ENCODE peak calls at places on chromosomes 6 and 20, in six cellular contexts. One of them, this sample, is unnamed.

GRCh38 chr6:166498228-166498627 is 88.2 kb downstream of the RAMACL start:
- DNase-seq in ELR: no peak
- DNase-seq in HFF-Myc: no peak
- DNase-seq in kidney tubule cell: no peak
- DNase-seq in cardiac fibroblast: no peak
- DNase-seq in nucleus accumbens: no peak
- DNase-seq in this sample: no peak

GRCh38 chr20:16052406-16052805 is 520.8 kb downstream of the KIF16B start:
- DNase-seq in kidney tubule cell: no peak
- DNase-seq in cardiac fibroblast: no peak
- DNase-seq in ELR: no peak
- DNase-seq in HFF-Myc: no peak
- DNase-seq in nucleus accumbens: no peak
- DNase-seq in this sample: no peak

GRCh38 chr6:116624036-116624805 is 7.9 kb downstream of the RSPH4A start:
- DNase-seq in kidney tubule cell: peak
- DNase-seq in cardiac fibroblast: no peak
- DNase-seq in ELR: no peak
- DNase-seq in HFF-Myc: no peak
- DNase-seq in nucleus accumbens: no peak
- DNase-seq in this sample: no peak

GRCh38 chr6:68575765-68576439 is 59.2 kb upstream of the ADGRB3 start:
- DNase-seq in nucleus accumbens: peak
- DNase-seq in kidney tubule cell: peak
- DNase-seq in HFF-Myc: no peak
- DNase-seq in cardiac fibroblast: peak
- DNase-seq in ELR: no peak
- DNase-seq in this sample: no peak

GRCh38 chr6:157054531-157054979 is 268.8 kb downstream of the TMEM242 start:
- DNase-seq in cardiac fibroblast: no peak
- DNase-seq in nucleus accumbens: no peak
- DNase-seq in ELR: no peak
- DNase-seq in HFF-Myc: no peak
- DNase-seq in kidney tubule cell: no peak
- DNase-seq in this sample: no peak

GRCh38 chr6:88680654-88681053 is 282.8 kb downstream of the RNGTT start:
- DNase-seq in cardiac fibroblast: no peak
- DNase-seq in nucleus accumbens: no peak
- DNase-seq in ELR: no peak
- DNase-seq in HFF-Myc: no peak
- DNase-seq in kidney tubule cell: no peak
- DNase-seq in this sample: peak

GRCh38 chr6:31652925-31653724 is 664 bp upstream of the BAG6 start:
- DNase-seq in nucleus accumbens: peak
- DNase-seq in cardiac fibroblast: peak
- DNase-seq in HFF-Myc: no peak
- DNase-seq in kidney tubule cell: peak
- DNase-seq in ELR: peak
- DNase-seq in this sample: no peak

GRCh38 chr6:119027465-119027864 is 51.0 kb downstream of the FAM184A start:
- DNase-seq in cardiac fibroblast: no peak
- DNase-seq in HFF-Myc: no peak
- DNase-seq in kidney tubule cell: no peak
- DNase-seq in ELR: no peak
- DNase-seq in nucleus accumbens: no peak
- DNase-seq in this sample: no peak

GRCh38 chr6:139973602-139974373 is 599.3 kb upstream of the CITED2 start:
- DNase-seq in cardiac fibroblast: peak
- DNase-seq in HFF-Myc: no peak
- DNase-seq in nucleus accumbens: no peak
- DNase-seq in ELR: peak
- DNase-seq in kidney tubule cell: peak
- DNase-seq in this sample: peak

GRCh38 chr6:3162565-3163247 is 5.4 kb upstream of the TUBB2A start:
- DNase-seq in HFF-Myc: no peak
- DNase-seq in kidney tubule cell: peak
- DNase-seq in ELR: peak
- DNase-seq in cardiac fibroblast: peak
- DNase-seq in nucleus accumbens: peak
- DNase-seq in this sample: peak

GRCh38 chr20:4633780-4634179 is 87.9 kb upstream of the PRND start:
- DNase-seq in kidney tubule cell: peak
- DNase-seq in HFF-Myc: peak
- DNase-seq in nucleus accumbens: no peak
- DNase-seq in ELR: peak
- DNase-seq in cardiac fibroblast: peak
- DNase-seq in this sample: peak

GRCh38 chr20:7540018-7540417 is 400.2 kb downstream of the HAO1 start:
- DNase-seq in ELR: no peak
- DNase-seq in kidney tubule cell: no peak
- DNase-seq in cardiac fibroblast: no peak
- DNase-seq in HFF-Myc: no peak
- DNase-seq in nucleus accumbens: no peak
- DNase-seq in this sample: no peak

GRCh38 chr20:3000852-3001523 is 42.4 kb upstream of the GNRH2 start:
- DNase-seq in HFF-Myc: peak
- DNase-seq in nucleus accumbens: no peak
- DNase-seq in kidney tubule cell: peak
- DNase-seq in ELR: peak
- DNase-seq in cardiac fibroblast: peak
- DNase-seq in this sample: peak

GRCh38 chr20:43448748-43449535 is 8.8 kb upstream of the SRSF6 start:
- DNase-seq in ELR: peak
- DNase-seq in kidney tubule cell: peak
- DNase-seq in cardiac fibroblast: peak
- DNase-seq in HFF-Myc: no peak
- DNase-seq in nucleus accumbens: no peak
- DNase-seq in this sample: peak

GRCh38 chr6:2873643-2874042 is 29.5 kb downstream of the SERPINB9 start:
- DNase-seq in nucleus accumbens: no peak
- DNase-seq in HFF-Myc: no peak
- DNase-seq in ELR: no peak
- DNase-seq in cardiac fibroblast: no peak
- DNase-seq in kidney tubule cell: no peak
- DNase-seq in this sample: no peak

GRCh38 chr6:35474978-35475570 is 6.9 kb downstream of the RPL10A start:
- DNase-seq in HFF-Myc: no peak
- DNase-seq in ELR: no peak
- DNase-seq in nucleus accumbens: no peak
- DNase-seq in cardiac fibroblast: no peak
- DNase-seq in kidney tubule cell: no peak
- DNase-seq in this sample: no peak

GRCh38 chr20:1822564-1823420 is 72.4 kb upstream of the SIRPA start:
- DNase-seq in cardiac fibroblast: peak
- DNase-seq in HFF-Myc: no peak
- DNase-seq in ELR: peak
- DNase-seq in kidney tubule cell: no peak
- DNase-seq in nucleus accumbens: no peak
- DNase-seq in this sample: no peak

GRCh38 chr6:108250240-108250866 is 10.5 kb downstream of the SNX3 start:
- DNase-seq in kidney tubule cell: no peak
- DNase-seq in cardiac fibroblast: peak
- DNase-seq in HFF-Myc: no peak
- DNase-seq in nucleus accumbens: no peak
- DNase-seq in ELR: peak
- DNase-seq in this sample: no peak

GRCh38 chr20:50298554-50299324 is 108.1 kb downstream of the CEBPB start:
- DNase-seq in nucleus accumbens: no peak
- DNase-seq in ELR: no peak
- DNase-seq in kidney tubule cell: peak
- DNase-seq in cardiac fibroblast: no peak
- DNase-seq in HFF-Myc: no peak
- DNase-seq in this sample: no peak

GRCh38 chr6:31776961-31777666 is at the start of gene VWA7:
- DNase-seq in nucleus accumbens: no peak
- DNase-seq in HFF-Myc: peak
- DNase-seq in ELR: peak
- DNase-seq in cardiac fibroblast: peak
- DNase-seq in kidney tubule cell: peak
- DNase-seq in this sample: peak

GRCh38 chr6:4581468-4582420 is 194.5 kb upstream of the CDYL start:
- DNase-seq in HFF-Myc: no peak
- DNase-seq in cardiac fibroblast: peak
- DNase-seq in ELR: peak
- DNase-seq in kidney tubule cell: peak
- DNase-seq in nucleus accumbens: no peak
- DNase-seq in this sample: peak

GRCh38 chr20:41095110-41095969 is 42.0 kb upstream of the PLCG1 start:
- DNase-seq in ELR: peak
- DNase-seq in nucleus accumbens: no peak
- DNase-seq in HFF-Myc: no peak
- DNase-seq in cardiac fibroblast: peak
- DNase-seq in kidney tubule cell: peak
- DNase-seq in this sample: peak

GRCh38 chr6:43378631-43379030 is 9.2 kb upstream of the ZNF318 start:
- DNase-seq in HFF-Myc: no peak
- DNase-seq in ELR: no peak
- DNase-seq in cardiac fibroblast: no peak
- DNase-seq in nucleus accumbens: no peak
- DNase-seq in kidney tubule cell: peak
- DNase-seq in this sample: no peak

GRCh38 chr6:159952289-159953005 is 16.4 kb upstream of the IGF2R start:
- DNase-seq in ELR: no peak
- DNase-seq in cardiac fibroblast: no peak
- DNase-seq in kidney tubule cell: no peak
- DNase-seq in HFF-Myc: no peak
- DNase-seq in nucleus accumbens: no peak
- DNase-seq in this sample: no peak

GRCh38 chr6:165805067-165805525 is 142.1 kb upstream of the PDE10A start:
- DNase-seq in kidney tubule cell: no peak
- DNase-seq in ELR: no peak
- DNase-seq in HFF-Myc: no peak
- DNase-seq in nucleus accumbens: no peak
- DNase-seq in cardiac fibroblast: no peak
- DNase-seq in this sample: no peak

GRCh38 chr6:167906899-167907298 is 80.2 kb downstream of the AFDN start:
- DNase-seq in nucleus accumbens: peak
- DNase-seq in HFF-Myc: no peak
- DNase-seq in kidney tubule cell: peak
- DNase-seq in cardiac fibroblast: peak
- DNase-seq in ELR: no peak
- DNase-seq in this sample: peak

GRCh38 chr20:36217226-36217625 is 19.1 kb upstream of the AAR2 start:
- DNase-seq in kidney tubule cell: no peak
- DNase-seq in HFF-Myc: no peak
- DNase-seq in cardiac fibroblast: no peak
- DNase-seq in nucleus accumbens: no peak
- DNase-seq in ELR: peak
- DNase-seq in this sample: no peak

GRCh38 chr6:134098276-134098675 is 45.9 kb upstream of the SLC2A12 start:
- DNase-seq in cardiac fibroblast: no peak
- DNase-seq in HFF-Myc: no peak
- DNase-seq in nucleus accumbens: no peak
- DNase-seq in kidney tubule cell: no peak
- DNase-seq in ELR: no peak
- DNase-seq in this sample: peak

GRCh38 chr6:113855500-113856010 is 1.6 kb upstream of the MARCKS start:
- DNase-seq in cardiac fibroblast: peak
- DNase-seq in ELR: peak
- DNase-seq in kidney tubule cell: no peak
- DNase-seq in HFF-Myc: no peak
- DNase-seq in nucleus accumbens: peak
- DNase-seq in this sample: peak

GRCh38 chr6:144033816-144034540 is 25.9 kb upstream of the PLAGL1 start:
- DNase-seq in ELR: peak
- DNase-seq in HFF-Myc: peak
- DNase-seq in nucleus accumbens: no peak
- DNase-seq in cardiac fibroblast: peak
- DNase-seq in kidney tubule cell: peak
- DNase-seq in this sample: peak

GRCh38 chr6:149965191-149966020 is 1.7 kb downstream of the ULBP1 start:
- DNase-seq in HFF-Myc: no peak
- DNase-seq in kidney tubule cell: no peak
- DNase-seq in ELR: no peak
- DNase-seq in nucleus accumbens: no peak
- DNase-seq in cardiac fibroblast: no peak
- DNase-seq in this sample: no peak

GRCh38 chr6:37049990-37050853 is 44.8 kb downstream of the FGD2 start:
- DNase-seq in ELR: no peak
- DNase-seq in cardiac fibroblast: no peak
- DNase-seq in nucleus accumbens: peak
- DNase-seq in HFF-Myc: no peak
- DNase-seq in kidney tubule cell: no peak
- DNase-seq in this sample: no peak

GRCh38 chr6:131931063-131931745 is 20.0 kb downstream of the CCN2 start:
- DNase-seq in ELR: no peak
- DNase-seq in cardiac fibroblast: peak
- DNase-seq in HFF-Myc: peak
- DNase-seq in nucleus accumbens: no peak
- DNase-seq in kidney tubule cell: no peak
- DNase-seq in this sample: peak

GRCh38 chr20:32810941-32811340 is 8.8 kb upstream of the MAPRE1 start:
- DNase-seq in HFF-Myc: no peak
- DNase-seq in nucleus accumbens: no peak
- DNase-seq in ELR: no peak
- DNase-seq in kidney tubule cell: no peak
- DNase-seq in cardiac fibroblast: no peak
- DNase-seq in this sample: no peak

GRCh38 chr20:62816031-62816878 is 595 bp upstream of the COL9A3 start:
- DNase-seq in ELR: peak
- DNase-seq in kidney tubule cell: no peak
- DNase-seq in cardiac fibroblast: no peak
- DNase-seq in nucleus accumbens: no peak
- DNase-seq in HFF-Myc: no peak
- DNase-seq in this sample: no peak

GRCh38 chr6:1388927-1389790 is at the start of gene FOXF2:
- DNase-seq in cardiac fibroblast: no peak
- DNase-seq in nucleus accumbens: no peak
- DNase-seq in kidney tubule cell: no peak
- DNase-seq in ELR: peak
- DNase-seq in HFF-Myc: no peak
- DNase-seq in this sample: peak

GRCh38 chr6:18334251-18334650 is 52.9 kb upstream of the RNF144B start:
- DNase-seq in ELR: no peak
- DNase-seq in kidney tubule cell: no peak
- DNase-seq in cardiac fibroblast: no peak
- DNase-seq in HFF-Myc: no peak
- DNase-seq in nucleus accumbens: no peak
- DNase-seq in this sample: no peak